ENCODE peak calls at places on chromosomes 12 and 14, in four cellular contexts. S is GM12878, G is SK-N-SH, N is HCT116. C is an unnamed sample.

GRCh38 chr14:72888636-72889201 is 5.2 kb downstream of the DPF3 start:
- DNase-seq in S (no peak), G (no peak), N (no peak), C (no peak)

GRCh38 chr12:6563448-6564050 is 4.5 kb downstream of the NOP2 start:
- DNase-seq in S (no peak), G (peak; percentile 73), N (no peak), C (peak; percentile 28)

GRCh38 chr12:14774944-14775651 is 28.2 kb downstream of the WBP11 start:
- DNase-seq in S (no peak), G (peak; percentile 49), N (no peak), C (no peak)

GRCh38 chr12:123966596-123966995 is 6.0 kb downstream of the CCDC92 start:
- DNase-seq in S (no peak), G (no peak), N (no peak), C (no peak)

GRCh38 chr12:27530157-27530922 is 6.3 kb downstream of the PPFIBP1 start:
- DNase-seq in S (no peak), G (no peak), N (no peak), C (no peak)

GRCh38 chr12:47744005-47744651 is 14.6 kb downstream of the RAPGEF3 start:
- DNase-seq in S (no peak), G (peak; percentile 51), N (peak; percentile 75), C (peak; percentile 93)

GRCh38 chr14:36580856-36581831 is 1.3 kb downstream of the NKX2-8 start:
- DNase-seq in S (no peak), G (peak; percentile 43), N (no peak), C (no peak)

GRCh38 chr12:100127766-100128508 is 14.7 kb downstream of the BLTP3B start:
- DNase-seq in S (no peak), G (no peak), N (no peak), C (no peak)

GRCh38 chr12:56518570-56518969 is 3.0 kb upstream of the RBMS2 start:
- DNase-seq in S (no peak), G (no peak), N (no peak), C (no peak)

GRCh38 chr14:37899365-37899764 is 303.9 kb downstream of the TTC6 start:
- DNase-seq in S (no peak), G (no peak), N (no peak), C (no peak)

GRCh38 chr14:37900582-37900981 is 305.2 kb downstream of the TTC6 start:
- DNase-seq in S (no peak), G (no peak), N (no peak), C (no peak)

GRCh38 chr14:37901978-37902377 is 305.7 kb upstream of the SSTR1 start:
- DNase-seq in S (no peak), G (no peak), N (no peak), C (no peak)

DNA sequence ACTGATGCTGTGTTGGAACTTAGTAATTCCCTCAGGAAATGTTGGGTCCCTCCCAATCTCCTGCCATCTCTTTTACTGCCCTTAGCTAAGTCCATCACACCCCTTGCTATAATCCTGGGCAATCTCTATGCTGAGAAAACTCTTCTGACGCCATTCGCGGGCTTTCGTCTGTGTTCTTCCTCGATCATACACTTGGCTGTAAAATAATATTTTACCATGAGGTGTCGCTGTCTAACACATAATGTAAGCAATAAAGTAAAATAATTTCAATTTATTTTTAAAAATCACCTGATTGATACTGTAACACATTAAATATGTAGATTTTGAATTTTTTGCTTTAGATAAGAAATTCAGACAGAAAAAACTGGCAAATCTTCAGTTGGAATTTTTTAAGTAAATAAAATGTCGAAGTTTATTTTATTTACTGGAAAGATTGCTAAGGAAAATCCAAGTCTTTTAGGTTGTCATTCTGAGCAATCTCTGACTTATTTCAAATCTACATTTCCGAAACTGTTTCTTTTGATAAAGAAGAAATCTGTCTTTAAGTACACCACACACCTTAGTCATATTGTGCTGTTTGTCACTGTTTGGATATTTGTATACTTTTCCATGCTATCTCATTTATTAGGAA is 304.0 kb upstream of the SSTR1 start:
- DNase-seq in S (no peak), G (peak; percentile 4), N (peak; percentile 28), C (peak; percentile 34)
- TF ChIP-seq JUND in S (no peak), G (no peak), N (no peak), C (no peak)

GRCh38 chr14:91167380-91167770 is 53.5 kb downstream of the DGLUCY start:
- DNase-seq in S (no peak), G (no peak), N (no peak), C (no peak)

GRCh38 chr14:91169951-91170350 is 56.1 kb downstream of the DGLUCY start:
- DNase-seq in S (no peak), G (no peak), N (no peak), C (no peak)

GRCh38 chr14:91159906-91160305 is 46.0 kb downstream of the DGLUCY start:
- DNase-seq in S (no peak), G (no peak), N (no peak), C (no peak)

GRCh38 chr14:91163316-91163715 is 49.4 kb downstream of the DGLUCY start:
- DNase-seq in S (no peak), G (no peak), N (no peak), C (no peak)

GRCh38 chr14:91164676-91165075 is 50.8 kb downstream of the DGLUCY start:
- DNase-seq in S (no peak), G (no peak), N (no peak), C (peak; percentile 37)
- TF ChIP-seq JUND in S (no peak), G (no peak), N (no peak), C (peak; percentile 50)

GRCh38 chr14:57746563-57746962 is 119.3 kb downstream of the SLC35F4 start:
- DNase-seq in S (no peak), G (no peak), N (no peak), C (no peak)
- TF ChIP-seq JUND in S (peak; percentile 19), G (no peak), N (no peak), C (no peak)

GRCh38 chr14:69064596-69064995 is 85.5 kb upstream of the ACTN1 start:
- DNase-seq in S (no peak), G (no peak), N (no peak), C (no peak)

GRCh38 chr14:69069020-69069421 is 83.9 kb downstream of the DCAF5 start:
- DNase-seq in S (no peak), G (no peak), N (no peak), C (no peak)

GRCh38 chr14:69072584-69072983 is 80.3 kb downstream of the DCAF5 start:
- DNase-seq in S (no peak), G (no peak), N (no peak), C (no peak)

GRCh38 chr14:69066396-69067171 is 86.3 kb downstream of the DCAF5 start:
- DNase-seq in S (peak; percentile 58), G (no peak), N (no peak), C (no peak)
- TF ChIP-seq JUND in S (peak; percentile 57), G (no peak), N (no peak), C (no peak)

C was measured in T47D.